ENCODE peak calls at places on chromosome 10, in ten cellular contexts. U is stimulated activated CD4-positive, alpha-beta T cell treated with anti-CD3 and anti-CD28 coated beads, TNF-alpha, amount 100 ng/mL, for 24 hours; R is endodermal cell; O is A549; S is H54; Y is SW 1271; B is iPS DF 19.7; L is midbrain; P is NCI-H69; W is central memory CD4-positive, alpha-beta T cell. K is an unnamed sample.
A peak's percentile ranks its signal among the peaks of the same experiment; 100 is the strongest.

GRCh38 chr10:83301732-83302131 is 837.6 kb upstream of the GHITM start:
- DNase-seq in L (no peak), P (no peak), W (no peak), R (no peak), S (no peak), O (no peak), U (no peak), B (no peak), Y (no peak), K (no peak)

GRCh38 chr10:184911-185310 is 49.7 kb downstream of the ZMYND11 start:
- DNase-seq in Y (no peak), P (no peak), W (no peak), R (no peak), S (peak; percentile 2), O (no peak), U (no peak), B (no peak), L (no peak), K (no peak)

GRCh38 chr10:91352760-91353159 is 57.4 kb upstream of the HECTD2 start:
- DNase-seq in L (no peak), W (no peak), U (no peak), O (no peak), B (no peak), P (no peak), S (no peak), R (no peak), Y (no peak), K (no peak)

GRCh38 chr10:22054946-22055345 is 51.4 kb upstream of the DNAJC1 start:
- DNase-seq in R (no peak), U (no peak), Y (no peak), S (no peak), O (no peak), P (no peak), L (no peak), B (no peak), W (no peak), K (no peak)

GRCh38 chr10:61283066-61283465 is 170.1 kb downstream of the TMEM26 start:
- DNase-seq in L (no peak), R (no peak), W (no peak), S (no peak), U (no peak), P (no peak), B (no peak), O (no peak), Y (no peak), K (no peak)

GRCh38 chr10:93299606-93300353 is 182.4 kb downstream of the MYOF start:
- DNase-seq in W (no peak), S (no peak), Y (no peak), L (no peak), O (no peak), U (no peak), P (no peak), R (no peak), B (no peak), K (no peak)

GRCh38 chr10:14016011-14016536 is 314.6 kb downstream of the FRMD4A start:
- DNase-seq in B (no peak), W (no peak), R (no peak), P (no peak), U (no peak), O (no peak), Y (no peak), L (peak; percentile 29), S (no peak), K (peak; percentile 68)

GRCh38 chr10:119659951-119660350 is 8.8 kb downstream of the BAG3 start:
- DNase-seq in S (no peak), O (no peak), L (no peak), U (no peak), R (peak; percentile 55), B (no peak), Y (no peak), P (no peak), W (no peak), K (no peak)

GRCh38 chr10:102152545-102152890 is 329 bp downstream of the NOLC1 start:
- DNase-seq in O (no peak), R (no peak), Y (no peak), U (peak; percentile 55), B (no peak), S (no peak), L (no peak), W (no peak), P (peak; percentile 52), K (no peak)

GRCh38 chr10:96930469-96930868 is 98.4 kb downstream of the LCOR start:
- DNase-seq in R (no peak), U (no peak), P (no peak), O (no peak), Y (no peak), W (no peak), L (no peak), S (no peak), B (no peak), K (no peak)

GRCh38 chr10:31554556-31554955 is 235.5 kb downstream of the ZEB1 start:
- DNase-seq in O (no peak), W (no peak), L (no peak), P (no peak), U (no peak), R (no peak), S (peak; percentile 11), B (no peak), Y (peak; percentile 9), K (no peak)

GRCh38 chr10:98611432-98611831 is 164.7 kb upstream of the HPS1 start:
- DNase-seq in U (no peak), Y (no peak), P (no peak), W (no peak), R (no peak), S (no peak), O (no peak), L (no peak), B (no peak), K (no peak)

GRCh38 chr10:114783686-114784085 is 37.9 kb upstream of the FHIP2A start:
- DNase-seq in S (no peak), Y (no peak), R (no peak), O (no peak), U (no peak), P (no peak), W (no peak), B (no peak), L (no peak), K (no peak)

GRCh38 chr10:114320249-114321116 is 81.4 kb downstream of the VWA2 start:
- DNase-seq in U (no peak), P (peak; percentile 19), R (peak; percentile 82), O (peak; percentile 69), Y (no peak), B (no peak), L (no peak), W (no peak), S (peak; percentile 75), K (no peak)

GRCh38 chr10:70751991-70752390 is 33.2 kb downstream of the TBATA start:
- DNase-seq in Y (no peak), U (no peak), P (no peak), W (no peak), O (no peak), L (no peak), R (no peak), S (no peak), B (no peak), K (no peak)

GRCh38 chr10:86402283-86402931 is 35.8 kb upstream of the GRID1 start:
- DNase-seq in L (no peak), S (no peak), B (no peak), U (no peak), Y (no peak), R (peak; percentile 66), P (peak; percentile 56), W (no peak), O (no peak), K (no peak)

GRCh38 chr10:16439294-16439693 is 2.5 kb downstream of the PTER start:
- DNase-seq in W (no peak), L (no peak), P (peak; percentile 23), U (no peak), S (no peak), O (no peak), R (no peak), Y (no peak), B (no peak), K (no peak)

GRCh38 chr10:7492660-7493046 is 81.8 kb upstream of the SFMBT2 start:
- DNase-seq in U (no peak), P (no peak), S (no peak), B (no peak), O (no peak), L (no peak), R (no peak), W (no peak), Y (no peak), K (no peak)

GRCh38 chr10:46325021-46325420 is 38.2 kb downstream of the ANTXRL start:
- DNase-seq in B (no peak), S (no peak), Y (no peak), L (peak; percentile 33), O (no peak), W (no peak), U (no peak), R (no peak), P (no peak), K (peak; percentile 59)

GRCh38 chr10:131818510-131819234 is 82.1 kb upstream of the PPP2R2D start:
- DNase-seq in R (peak; percentile 36), P (peak; percentile 41), B (no peak), W (no peak), L (no peak), S (no peak), O (no peak), Y (no peak), U (no peak), K (no peak)

GRCh38 chr10:100360234-100360633 is 13.2 kb downstream of the SCD start:
- DNase-seq in P (no peak), O (no peak), W (no peak), B (no peak), U (no peak), S (no peak), Y (no peak), L (no peak), R (no peak), K (no peak)

GRCh38 chr10:24115403-24115802 is 93.5 kb upstream of the KIAA1217 start:
- DNase-seq in O (no peak), S (no peak), B (no peak), L (no peak), U (no peak), R (no peak), P (no peak), Y (no peak), W (no peak), K (no peak)

GRCh38 chr10:15809450-15809849 is 50.9 kb downstream of the MINDY3 start:
- DNase-seq in W (no peak), S (no peak), R (no peak), Y (no peak), P (no peak), L (no peak), U (no peak), O (no peak), B (no peak), K (no peak)

GRCh38 chr10:98963608-98964007 is 272.0 kb downstream of the HPSE2 start:
- DNase-seq in B (no peak), P (no peak), L (no peak), U (no peak), W (no peak), S (no peak), R (no peak), O (no peak), Y (no peak), K (no peak)

GRCh38 chr10:66860376-66860945 is 65.4 kb upstream of the LRRTM3 start:
- DNase-seq in P (no peak), B (no peak), R (no peak), W (no peak), Y (no peak), L (no peak), O (no peak), S (no peak), U (no peak), K (no peak)

GRCh38 chr10:11678074-11678793 is 63.9 kb upstream of the ECHDC3 start:
- DNase-seq in W (no peak), S (no peak), Y (no peak), B (no peak), L (no peak), P (peak; percentile 26), O (no peak), R (no peak), U (peak; percentile 17), K (no peak)

GRCh38 chr10:68180490-68180889 is 51.4 kb downstream of the ATOH7 start:
- DNase-seq in Y (no peak), O (no peak), L (no peak), W (no peak), P (no peak), B (no peak), S (no peak), R (no peak), U (no peak), K (no peak)

GRCh38 chr10:133332936-133333699 is 3.6 kb downstream of the CALY start:
- DNase-seq in S (no peak), W (no peak), O (no peak), L (no peak), U (no peak), R (no peak), Y (no peak), B (no peak), P (no peak), K (no peak)

K was measured in globus pallidus.